ENCODE peak calls at places on chromosomes 4 and X, in seven cellular contexts. Q is H1, N is H9, A is neuronal stem cell, U is IMR-90, J is mesenchymal stem cell, F is trophoblast cell. L is an unnamed sample.

GRCh38 chrX:130245441-130245840 is 23.3 kb downstream of the ZNF280C start:
- DNase-seq in U (peak), N (no peak), F (no peak), J (peak), A (no peak), Q (no peak), L (no peak)

GRCh38 chr4:63620271-63620670 is 789.0 kb downstream of the TECRL start:
- DNase-seq in U (no peak), J (no peak), N (no peak), Q (no peak), A (no peak), F (no peak), L (peak)

GRCh38 chr4:40245794-40246546 is 49.1 kb downstream of the RHOH start:
- DNase-seq in U (no peak), Q (peak), N (no peak), F (peak), J (no peak), A (no peak), L (peak)

GRCh38 chrX:153925387-153925738 is 701 bp downstream of the ARHGAP4 start:
- DNase-seq in J (no peak), A (no peak), U (no peak), N (no peak), F (no peak), Q (no peak), L (no peak)

GRCh38 chrX:154298312-154298711 is 2.7 kb downstream of the TKTL1 start:
- DNase-seq in J (no peak), Q (no peak), U (no peak), N (no peak), A (no peak), F (no peak), L (no peak)

GRCh38 chr4:74884282-74884681 is 48.6 kb upstream of the PARM1 start:
- DNase-seq in N (no peak), Q (no peak), U (no peak), A (no peak), F (no peak), J (peak), L (no peak)

GRCh38 chrX:47568656-47569295 is 7.8 kb downstream of the ARAF start:
- DNase-seq in N (peak), F (no peak), Q (peak), U (no peak), A (no peak), J (no peak), L (peak)

GRCh38 chrX:97027384-97027922 is 143.7 kb downstream of the RPA4 start:
- DNase-seq in A (peak), F (no peak), Q (peak), U (peak), J (no peak), N (peak), L (peak)

GRCh38 chr4:79297029-79297428 is 28.8 kb downstream of the NAA11 start:
- DNase-seq in N (no peak), A (no peak), Q (no peak), U (no peak), F (no peak), J (no peak), L (no peak)

GRCh38 chr4:71130827-71131603 is 137.6 kb downstream of the DCK start:
- DNase-seq in Q (no peak), N (no peak), J (peak), F (peak), U (peak), A (no peak), L (peak)

GRCh38 chrX:48504261-48504660 is 4.5 kb upstream of the PORCN start:
- DNase-seq in U (no peak), Q (no peak), A (no peak), F (peak), J (no peak), N (no peak), L (no peak)

GRCh38 chrX:31038585-31039326 is 33.1 kb downstream of the FTHL17 start:
- DNase-seq in N (peak), J (peak), Q (peak), U (peak), A (peak), F (peak), L (peak)

GRCh38 chr4:87971866-87972265 is 3.6 kb upstream of the SPP1 start:
- DNase-seq in U (no peak), A (no peak), J (no peak), N (no peak), Q (no peak), F (no peak), L (no peak)

GRCh38 chr4:87977521-87978278 is 2.2 kb downstream of the SPP1 start:
- DNase-seq in Q (no peak), U (no peak), N (no peak), F (no peak), J (no peak), A (no peak), L (no peak)

GRCh38 chr4:87973283-87974169 is 2.0 kb upstream of the SPP1 start:
- DNase-seq in N (peak), A (peak), U (peak), Q (peak), F (peak), J (peak), L (peak)

GRCh38 chr4:87975466-87975865 is at the start of gene SPP1:
- DNase-seq in J (peak), N (peak), A (peak), U (peak), F (no peak), Q (no peak), L (peak)

DNA sequence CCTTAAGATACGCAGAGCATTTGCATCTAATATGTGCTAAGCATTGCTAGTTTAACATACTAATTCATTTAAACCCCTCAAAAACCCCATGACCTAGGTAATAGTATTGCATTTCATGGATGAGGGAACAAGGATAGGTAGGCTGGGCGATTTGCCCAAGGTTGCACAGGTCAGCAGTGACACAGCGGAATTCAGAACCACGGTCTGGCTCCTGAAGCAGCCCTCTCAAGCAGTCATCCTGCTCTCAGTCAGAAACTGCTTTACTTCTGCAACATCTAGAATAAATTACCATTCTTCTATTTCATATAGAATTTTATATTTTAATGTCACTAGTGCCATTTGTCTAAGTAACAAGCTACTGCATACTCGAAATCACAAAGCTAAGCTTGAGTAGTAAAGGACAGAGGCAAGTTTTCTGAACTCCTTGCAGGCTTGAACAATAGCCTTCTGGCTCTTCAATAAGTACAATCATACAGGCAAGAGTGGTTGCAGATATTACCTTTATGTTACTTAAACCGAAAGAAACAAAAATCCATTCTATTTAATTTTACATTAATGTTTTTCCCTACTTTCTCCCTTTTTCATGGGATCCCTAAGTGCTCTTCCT is 555 bp upstream of the SPP1 start:
- DNase-seq in Q (no peak), A (no peak), U (peak), J (peak), F (no peak), N (peak), L (peak)
- H3K9ac ChIP-seq in Q (no peak), A (no peak), U (no peak), J (peak), F (no peak), N (no peak), L (no peak)

DNA sequence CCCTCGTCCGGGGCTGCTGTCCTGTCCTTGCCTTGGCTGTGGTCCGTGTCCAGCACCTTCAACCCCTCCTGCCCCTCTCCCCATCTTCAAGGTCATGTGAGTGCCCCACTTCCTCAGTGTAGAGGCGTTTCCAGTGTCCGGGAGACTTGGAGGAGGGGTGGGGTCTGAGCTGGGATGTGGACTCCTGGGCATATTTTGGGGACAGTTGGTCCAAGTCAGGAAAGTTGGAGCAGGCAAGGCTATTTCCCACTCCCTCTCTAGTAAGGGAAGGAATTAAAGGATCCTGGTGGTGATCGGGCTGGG is 3.0 kb downstream of the PCGF3 start:
- DNase-seq in A (no peak), Q (no peak), N (no peak), U (no peak), J (no peak), F (no peak), L (no peak)
- H3K18ac ChIP-seq in A (no peak), Q (no peak), N (no peak), U (no peak), J (no peak), F (no peak), L (no peak)

GRCh38 chrX:54180403-54180802 is 2.7 kb downstream of the FAM120C start:
- DNase-seq in A (no peak), Q (no peak), U (peak), F (no peak), N (no peak), J (peak), L (no peak)
- H3K9ac ChIP-seq in A (no peak), Q (no peak), U (peak), F (no peak), N (no peak), J (peak), L (no peak)

GRCh38 chrX:106952988-106953387 is 32.8 kb downstream of the CLDN2 start:
- DNase-seq in N (no peak), Q (no peak), A (no peak), U (no peak), J (peak), F (no peak), L (no peak)

GRCh38 chrX:106952089-106952488 is 31.9 kb downstream of the CLDN2 start:
- DNase-seq in N (no peak), J (no peak), A (no peak), Q (no peak), U (no peak), F (no peak), L (no peak)

GRCh38 chrX:106951230-106951629 is 31.0 kb downstream of the CLDN2 start:
- DNase-seq in A (no peak), F (no peak), N (no peak), J (no peak), U (no peak), Q (no peak), L (no peak)

GRCh38 chrX:106955004-106955772 is 35.0 kb downstream of the CLDN2 start:
- DNase-seq in J (no peak), F (peak), A (no peak), N (no peak), Q (no peak), U (peak), L (no peak)

GRCh38 chrX:106954041-106954440 is 33.8 kb downstream of the CLDN2 start:
- DNase-seq in U (no peak), N (no peak), F (no peak), A (no peak), J (no peak), Q (no peak), L (no peak)
- H3K18ac ChIP-seq in U (no peak), N (no peak), F (no peak), A (no peak), J (no peak), Q (no peak), L (no peak)

GRCh38 chr4:55177461-55177860 is 52.1 kb upstream of the KDR start:
- DNase-seq in Q (no peak), J (no peak), F (no peak), N (no peak), A (no peak), U (no peak), L (no peak)

GRCh38 chr4:55173580-55173979 is 48.2 kb upstream of the KDR start:
- DNase-seq in N (no peak), Q (no peak), U (peak), J (peak), F (no peak), A (no peak), L (no peak)

GRCh38 chr4:55178226-55179005 is 53.0 kb upstream of the KDR start:
- DNase-seq in F (no peak), Q (no peak), U (no peak), N (no peak), A (no peak), J (no peak), L (peak)

GRCh38 chr4:55175779-55176231 is 50.4 kb upstream of the KDR start:
- DNase-seq in N (no peak), A (no peak), J (peak), U (peak), Q (no peak), F (no peak), L (peak)

DNA sequence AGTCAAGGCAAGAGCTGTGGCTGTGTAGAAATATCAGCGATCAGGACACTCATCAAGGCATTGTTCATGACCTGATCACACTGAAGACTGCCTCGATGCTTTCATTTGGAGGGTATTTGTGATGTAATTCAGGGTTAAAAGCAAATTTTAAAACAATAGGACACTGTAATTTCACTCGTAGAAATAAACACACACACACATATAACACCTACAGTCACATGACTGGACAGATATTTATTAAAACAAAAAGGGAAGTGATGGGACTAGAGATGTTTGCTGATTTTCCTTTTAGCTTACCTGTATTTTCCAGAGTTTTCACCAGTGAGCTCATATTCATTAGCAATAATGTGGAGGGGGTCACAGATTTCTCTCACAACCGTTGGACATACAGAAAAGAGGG is 51.1 kb upstream of the KDR start:
- DNase-seq in N (no peak), U (no peak), J (peak), Q (no peak), A (no peak), F (no peak), L (no peak)
- H3K9ac ChIP-seq in N (no peak), U (no peak), J (no peak), Q (no peak), A (no peak), F (no peak), L (peak)

DNA sequence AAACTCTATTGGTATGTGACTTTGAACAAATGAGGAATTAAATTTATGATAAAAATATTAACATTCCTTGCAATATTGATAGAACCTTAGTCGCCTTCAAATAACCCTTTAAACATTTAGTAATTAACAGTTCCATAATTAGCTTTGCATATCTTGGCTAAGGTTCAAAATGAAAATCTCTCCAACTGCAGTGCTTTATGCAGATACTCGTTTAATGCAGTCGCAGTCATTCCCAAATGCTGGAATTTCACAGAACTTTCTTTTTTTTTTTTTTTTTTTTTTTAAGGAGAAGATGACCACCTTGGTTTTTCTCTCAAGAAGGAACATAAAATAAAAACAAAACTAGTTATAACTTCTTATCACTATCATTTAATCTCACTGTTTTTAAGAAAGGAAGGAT is 5.2 kb downstream of the RAPGEF2 start:
- DNase-seq in F (no peak), U (no peak), N (no peak), J (no peak), A (no peak), Q (no peak), L (no peak)
- H3K18ac ChIP-seq in F (no peak), U (no peak), N (no peak), J (no peak), A (no peak), Q (no peak), L (no peak)

DNA sequence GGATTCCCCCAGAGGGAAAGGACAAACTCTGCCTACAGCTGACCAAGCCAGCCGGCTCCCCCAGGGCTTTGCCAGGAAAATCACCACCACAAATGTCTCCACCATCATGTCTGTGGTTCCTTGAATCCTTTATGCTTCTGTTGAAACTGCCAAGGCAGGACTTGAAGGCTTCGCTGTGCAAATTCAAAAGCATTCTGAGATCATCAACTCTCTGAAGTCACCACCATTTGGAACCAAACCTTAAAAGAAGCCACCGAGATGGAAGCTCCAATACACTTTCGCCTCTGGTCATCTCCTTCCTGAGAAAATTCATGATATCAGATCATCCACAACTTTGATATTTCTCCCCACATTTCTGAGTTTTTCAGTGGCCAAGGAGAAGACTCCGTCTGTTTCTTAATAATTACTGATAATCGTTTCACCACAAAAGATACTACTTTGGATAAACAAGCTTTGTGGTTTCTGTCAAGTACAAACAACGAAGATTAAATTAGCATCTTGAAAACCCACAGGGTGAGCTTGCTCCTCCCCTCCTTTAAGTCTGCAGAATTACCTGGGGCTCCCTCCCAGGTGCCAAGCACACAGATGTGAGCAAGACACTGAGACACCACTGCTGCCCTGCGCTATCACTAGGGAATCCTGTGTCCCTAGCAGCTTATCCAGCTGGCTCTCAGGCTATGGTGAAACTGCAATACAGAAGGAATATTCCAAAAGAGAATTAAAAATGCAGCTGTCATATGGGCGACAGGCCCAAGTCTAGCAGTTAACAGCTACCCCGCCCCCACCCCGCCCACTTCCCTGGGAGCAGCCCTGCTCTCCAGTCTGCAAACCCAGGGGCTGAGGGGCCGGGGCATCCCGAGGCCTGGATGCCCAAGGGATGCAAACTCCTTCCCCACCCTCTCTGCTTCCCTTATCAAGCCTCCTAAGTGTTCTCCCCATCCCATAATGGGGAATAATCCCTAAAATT is 125.0 kb upstream of the TBL1X start:
- DNase-seq in N (no peak), F (no peak), Q (no peak), A (no peak), J (peak), U (no peak), L (no peak)
- H3K9ac ChIP-seq in N (no peak), F (no peak), Q (no peak), A (no peak), J (no peak), U (no peak), L (no peak)

DNA sequence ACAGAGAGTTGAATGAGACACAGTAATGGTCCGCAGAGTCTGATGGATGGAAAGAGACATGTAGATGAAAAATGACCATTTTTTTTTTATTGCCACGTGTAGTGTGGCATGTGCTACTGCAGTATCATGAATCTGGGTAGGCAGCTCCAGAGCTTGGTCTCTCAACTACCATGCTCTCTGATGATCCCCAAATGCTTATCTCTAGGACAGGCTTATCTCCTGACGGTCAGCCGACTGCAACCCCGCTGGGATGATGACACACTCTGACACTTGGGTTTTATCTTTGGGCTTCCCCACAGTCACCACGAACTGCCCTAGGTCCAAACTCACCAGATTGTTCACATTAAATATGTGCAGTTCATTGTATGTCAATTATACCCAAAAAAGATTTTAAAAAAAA is 239.7 kb downstream of the QDPR start:
- DNase-seq in N (no peak), A (no peak), F (no peak), J (no peak), Q (no peak), U (peak), L (peak)
- H3K18ac ChIP-seq in N (no peak), A (no peak), F (no peak), J (no peak), Q (no peak), U (no peak), L (no peak)